ENCODE peak calls at places on chromosome 11, in five cellular contexts. One of them, this sample, is unnamed.
A peak's percentile ranks its signal among the peaks of the same experiment; 100 is the strongest.

GRCh38 chr11:63536669-63537292 is at the start of gene PLAAT4:
- DNase-seq in stimulated activated CD4-positive, alpha-beta T cell treated with anti-CD3 and anti-CD28 coated beads, Interleukin-12 subunit alpha, Interleukin-12 subunit beta, amount 100 ng/mL, for 48 hours: no peak
- DNase-seq in D721Med: no peak
- DNase-seq in Panc1: no peak
- DNase-seq in NCI-H2081: no peak
- DNase-seq in this sample: no peak

GRCh38 chr11:23688835-23689234 is 808.0 kb upstream of the LUZP2 start:
- DNase-seq in stimulated activated CD4-positive, alpha-beta T cell treated with anti-CD3 and anti-CD28 coated beads, Interleukin-12 subunit alpha, Interleukin-12 subunit beta, amount 100 ng/mL, for 48 hours: no peak
- DNase-seq in D721Med: no peak
- DNase-seq in Panc1: no peak
- DNase-seq in NCI-H2081: no peak
- DNase-seq in this sample: no peak

GRCh38 chr11:88104408-88104807 is 70.8 kb downstream of the RAB38 start:
- DNase-seq in stimulated activated CD4-positive, alpha-beta T cell treated with anti-CD3 and anti-CD28 coated beads, Interleukin-12 subunit alpha, Interleukin-12 subunit beta, amount 100 ng/mL, for 48 hours: no peak
- DNase-seq in D721Med: no peak
- DNase-seq in Panc1: no peak
- DNase-seq in NCI-H2081: no peak
- DNase-seq in this sample: no peak

GRCh38 chr11:11706022-11706421 is 84.2 kb upstream of the GALNT18 start:
- DNase-seq in stimulated activated CD4-positive, alpha-beta T cell treated with anti-CD3 and anti-CD28 coated beads, Interleukin-12 subunit alpha, Interleukin-12 subunit beta, amount 100 ng/mL, for 48 hours: no peak
- DNase-seq in D721Med: no peak
- DNase-seq in Panc1: no peak
- DNase-seq in NCI-H2081: no peak
- DNase-seq in this sample: no peak

GRCh38 chr11:65651589-65652510 is 10.9 kb downstream of the RELA start:
- DNase-seq in stimulated activated CD4-positive, alpha-beta T cell treated with anti-CD3 and anti-CD28 coated beads, Interleukin-12 subunit alpha, Interleukin-12 subunit beta, amount 100 ng/mL, for 48 hours: no peak
- DNase-seq in D721Med: no peak
- DNase-seq in Panc1: no peak
- DNase-seq in NCI-H2081: no peak
- DNase-seq in this sample: no peak

GRCh38 chr11:126533560-126533959 is 178.1 kb downstream of the ST3GAL4 start:
- DNase-seq in stimulated activated CD4-positive, alpha-beta T cell treated with anti-CD3 and anti-CD28 coated beads, Interleukin-12 subunit alpha, Interleukin-12 subunit beta, amount 100 ng/mL, for 48 hours: no peak
- DNase-seq in D721Med: no peak
- DNase-seq in Panc1: no peak
- DNase-seq in NCI-H2081: no peak
- DNase-seq in this sample: no peak

GRCh38 chr11:45161252-45162063 is 15.0 kb downstream of the PRDM11 start:
- DNase-seq in stimulated activated CD4-positive, alpha-beta T cell treated with anti-CD3 and anti-CD28 coated beads, Interleukin-12 subunit alpha, Interleukin-12 subunit beta, amount 100 ng/mL, for 48 hours: no peak
- DNase-seq in D721Med: no peak
- DNase-seq in Panc1: no peak
- DNase-seq in NCI-H2081: no peak
- DNase-seq in this sample: no peak

GRCh38 chr11:105937738-105938137 is 84.3 kb downstream of the MSANTD4 start:
- DNase-seq in stimulated activated CD4-positive, alpha-beta T cell treated with anti-CD3 and anti-CD28 coated beads, Interleukin-12 subunit alpha, Interleukin-12 subunit beta, amount 100 ng/mL, for 48 hours: no peak
- DNase-seq in D721Med: no peak
- DNase-seq in Panc1: no peak
- DNase-seq in NCI-H2081: no peak
- DNase-seq in this sample: no peak

GRCh38 chr11:26950260-26950719 is 43.6 kb upstream of the FIBIN start:
- DNase-seq in stimulated activated CD4-positive, alpha-beta T cell treated with anti-CD3 and anti-CD28 coated beads, Interleukin-12 subunit alpha, Interleukin-12 subunit beta, amount 100 ng/mL, for 48 hours: no peak
- DNase-seq in D721Med: no peak
- DNase-seq in Panc1: no peak
- DNase-seq in NCI-H2081: no peak
- DNase-seq in this sample: no peak

GRCh38 chr11:65116370-65117205 is 913 bp downstream of the ZNHIT2 start:
- DNase-seq in stimulated activated CD4-positive, alpha-beta T cell treated with anti-CD3 and anti-CD28 coated beads, Interleukin-12 subunit alpha, Interleukin-12 subunit beta, amount 100 ng/mL, for 48 hours: peak; percentile 43
- DNase-seq in D721Med: no peak
- DNase-seq in Panc1: no peak
- DNase-seq in NCI-H2081: peak; percentile 51
- DNase-seq in this sample: peak; percentile 63

GRCh38 chr11:57560146-57560545 is 7.3 kb downstream of the UBE2L6 start:
- DNase-seq in stimulated activated CD4-positive, alpha-beta T cell treated with anti-CD3 and anti-CD28 coated beads, Interleukin-12 subunit alpha, Interleukin-12 subunit beta, amount 100 ng/mL, for 48 hours: no peak
- DNase-seq in D721Med: no peak
- DNase-seq in Panc1: no peak
- DNase-seq in NCI-H2081: no peak
- DNase-seq in this sample: peak; percentile 8

This sample was measured in COR-L47.